ENCODE peak calls at places on chromosome 19, in eight cellular contexts. E is cardiac muscle cell, W is astrocyte, U is neuronal stem cell, D is pancreas, C is lung, B is heart left ventricle, H is fibroblast of lung. L is an unnamed sample.
A peak's percentile ranks its signal among the peaks of the same experiment; 100 is the strongest.

GRCh38 chr19:31141301-31141700 is 207.9 kb downstream of the TSHZ3 start:
- DNase-seq in E (no peak), W (peak; percentile 23), U (no peak), D (no peak), C (no peak), B (no peak), H (peak; percentile 49), L (no peak)

GRCh38 chr19:17536957-17537356 is 18.5 kb upstream of the COLGALT1 start:
- DNase-seq in E (no peak), W (no peak), U (no peak), D (no peak), C (no peak), B (no peak), H (no peak), L (no peak)

GRCh38 chr19:56301152-56301551 is 13.5 kb downstream of the ZSCAN5A start:
- DNase-seq in E (peak; percentile 29), W (no peak), U (no peak), D (no peak), C (no peak), B (no peak), H (no peak), L (no peak)

GRCh38 chr19:28793391-28794168 is 419.4 kb downstream of the UQCRFS1 start:
- DNase-seq in E (no peak), W (no peak), U (peak; percentile 6), D (no peak), C (no peak), B (no peak), H (no peak), L (no peak)

GRCh38 chr19:30391052-30391451 is 18.9 kb downstream of the ZNF536 start:
- DNase-seq in E (no peak), W (no peak), U (no peak), D (no peak), C (no peak), B (no peak), H (no peak), L (no peak)

GRCh38 chr19:14375582-14376291 is 5.5 kb upstream of the ADGRE5 start:
- DNase-seq in E (peak; percentile 19), W (no peak), U (no peak), D (no peak), C (no peak), B (peak; percentile 72), H (no peak), L (no peak)

GRCh38 chr19:17915940-17916593 is 16.7 kb upstream of the CCDC124 start:
- DNase-seq in E (no peak), W (no peak), U (no peak), D (no peak), C (no peak), B (no peak), H (no peak), L (no peak)

GRCh38 chr19:49512970-49513745 is 697 bp downstream of the FCGRT start:
- DNase-seq in E (no peak), W (no peak), U (peak; percentile 53), D (peak; percentile 64), C (no peak), B (peak; percentile 62), H (no peak), L (no peak)

GRCh38 chr19:49513746-49514118 is 1.3 kb downstream of the FCGRT start:
- DNase-seq in E (no peak), W (no peak), U (no peak), D (no peak), C (no peak), B (no peak), H (no peak), L (no peak)

GRCh38 chr19:14412436-14413071 is 6.6 kb downstream of the DDX39A start:
- DNase-seq in E (no peak), W (no peak), U (no peak), D (no peak), C (no peak), B (no peak), H (no peak), L (no peak)

GRCh38 chr19:13537454-13537853 is 31.2 kb upstream of the CACNA1A start:
- DNase-seq in E (no peak), W (no peak), U (no peak), D (no peak), C (no peak), B (no peak), H (no peak), L (no peak)

GRCh38 chr19:14113762-14114414 is 3.7 kb downstream of the PRKACA start:
- DNase-seq in E (no peak), W (no peak), U (no peak), D (peak; percentile 74), C (peak; percentile 46), B (no peak), H (no peak), L (no peak)

GRCh38 chr19:2782357-2782935 is 627 bp downstream of the SGTA start:
- DNase-seq in E (peak; percentile 5), W (no peak), U (peak; percentile 14), D (no peak), C (no peak), B (no peak), H (no peak), L (no peak)
- H3K4me1 ChIP-seq in E (peaks cover 18% of the 10 kb centered on the region), W (peaks cover 18% of the 10 kb centered on the region), U (peaks cover 11% of the 10 kb centered on the region), D (peaks cover 21% of the 10 kb centered on the region), C (peaks cover 15% of the 10 kb centered on the region), B (peaks cover 69% of the 10 kb centered on the region), H (peaks cover 8% of the 10 kb centered on the region), L (no peaks in the 10 kb centered on the region)

GRCh38 chr19:1225451-1226226 is 12.2 kb downstream of the CBARP start:
- DNase-seq in E (no peak), W (no peak), U (no peak), D (no peak), C (no peak), B (no peak), H (no peak), L (no peak)
- H3K36me3 ChIP-seq in E (peaks cover 20% of the 10 kb centered on the region), W (no peaks in the 10 kb centered on the region), U (peaks cover 22% of the 10 kb centered on the region), D (peaks cover 5% of the 10 kb centered on the region), C (peaks cover 66% of the 10 kb centered on the region), B (peaks cover 72% of the 10 kb centered on the region), H (peaks cover 39% of the 10 kb centered on the region), L (peaks cover 38% of the 10 kb centered on the region)

DNA sequence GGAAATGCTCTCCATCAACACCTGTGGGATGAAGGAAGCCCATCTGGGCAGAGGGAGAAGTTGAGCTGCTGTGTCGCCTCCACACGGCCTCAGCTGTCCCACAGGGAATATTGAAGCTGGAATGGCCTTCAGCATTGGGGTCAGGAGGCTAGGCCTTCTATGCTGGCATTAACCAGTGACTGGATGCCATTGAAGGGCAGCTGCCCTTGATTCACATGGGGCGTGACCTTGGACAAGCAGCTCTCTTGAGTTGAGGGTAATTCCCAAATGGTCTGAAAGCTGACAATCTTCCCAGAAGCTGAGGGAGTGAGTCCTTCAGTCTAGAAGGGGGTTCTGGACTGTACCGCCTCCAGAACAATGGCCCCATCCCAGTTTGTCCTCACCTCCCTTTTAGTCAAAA is 6.7 kb downstream of the BCL3 start:
- DNase-seq in E (no peak), W (no peak), U (no peak), D (no peak), C (no peak), B (no peak), H (no peak), L (no peak)
- H3K4me1 ChIP-seq in E (peaks cover 15% of the 10 kb centered on the region), W (peaks cover 59% of the 10 kb centered on the region), U (peaks cover 29% of the 10 kb centered on the region), D (peaks cover 21% of the 10 kb centered on the region), C (peaks cover 41% of the 10 kb centered on the region), B (peaks cover 78% of the 10 kb centered on the region), H (peaks cover 63% of the 10 kb centered on the region), L (peaks cover 6% of the 10 kb centered on the region)

GRCh38 chr19:10640361-10640760 is 13.8 kb upstream of the ILF3 start:
- DNase-seq in E (no peak), W (no peak), U (no peak), D (no peak), C (no peak), B (no peak), H (no peak), L (no peak)
- H3K36me3 ChIP-seq in E (peaks cover 33% of the 10 kb centered on the region), W (peaks cover 27% of the 10 kb centered on the region), U (peaks cover 38% of the 10 kb centered on the region), D (peaks cover 10% of the 10 kb centered on the region), C (peaks cover 54% of the 10 kb centered on the region), B (peaks cover 68% of the 10 kb centered on the region), H (peaks cover 31% of the 10 kb centered on the region), L (peaks cover 33% of the 10 kb centered on the region)

DNA sequence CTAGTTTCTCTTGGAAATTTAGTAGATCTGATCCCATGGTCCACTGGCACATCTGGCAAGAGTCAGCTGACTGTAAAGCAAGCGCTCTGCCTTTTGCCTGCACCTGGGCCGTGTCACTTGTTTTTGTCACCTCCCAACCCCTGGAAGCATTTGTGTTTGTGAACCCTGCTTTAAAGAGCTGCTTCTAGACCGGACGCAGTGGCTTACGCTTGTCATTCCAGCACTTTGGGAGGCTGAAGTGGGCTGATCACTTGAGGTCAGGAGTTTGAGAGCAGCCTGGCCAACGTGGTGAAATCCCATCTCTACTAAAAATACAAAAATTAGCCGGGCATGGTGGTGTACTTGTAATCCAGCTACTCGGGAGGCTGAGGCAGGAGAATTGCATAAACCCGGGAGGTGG is 2.1 kb downstream of the CLPP start:
- DNase-seq in E (no peak), W (no peak), U (no peak), D (no peak), C (peak; percentile 53), B (no peak), H (no peak), L (no peak)
- H3K4me1 ChIP-seq in E (no peaks in the 10 kb centered on the region), W (peaks cover 4% of the 10 kb centered on the region), U (peaks cover 5% of the 10 kb centered on the region), D (no peaks in the 10 kb centered on the region), C (peaks cover 4% of the 10 kb centered on the region), B (peaks cover 12% of the 10 kb centered on the region), H (peaks cover 2% of the 10 kb centered on the region), L (no peaks in the 10 kb centered on the region)

GRCh38 chr19:47729799-47730520 is 15.4 kb upstream of the NOP53 start:
- DNase-seq in E (peak; percentile 72), W (no peak), U (no peak), D (peak; percentile 94), C (peak; percentile 91), B (peak; percentile 88), H (peak; percentile 46), L (no peak)

GRCh38 chr19:47726467-47726866 is 13.2 kb downstream of the EHD2 start:
- DNase-seq in E (peak; percentile 78), W (peak; percentile 79), U (no peak), D (no peak), C (peak; percentile 62), B (no peak), H (peak; percentile 83), L (no peak)

GRCh38 chr19:47729468-47729798 is 15.9 kb upstream of the NOP53 start:
- DNase-seq in E (peak; percentile 90), W (peak; percentile 88), U (no peak), D (peak; percentile 88), C (peak; percentile 87), B (peak; percentile 73), H (peak; percentile 92), L (no peak)

GRCh38 chr19:47723573-47723923 is 10.3 kb downstream of the EHD2 start:
- DNase-seq in E (peak; percentile 92), W (peak; percentile 92), U (no peak), D (peak; percentile 74), C (peak; percentile 80), B (no peak), H (peak; percentile 93), L (no peak)

DNA sequence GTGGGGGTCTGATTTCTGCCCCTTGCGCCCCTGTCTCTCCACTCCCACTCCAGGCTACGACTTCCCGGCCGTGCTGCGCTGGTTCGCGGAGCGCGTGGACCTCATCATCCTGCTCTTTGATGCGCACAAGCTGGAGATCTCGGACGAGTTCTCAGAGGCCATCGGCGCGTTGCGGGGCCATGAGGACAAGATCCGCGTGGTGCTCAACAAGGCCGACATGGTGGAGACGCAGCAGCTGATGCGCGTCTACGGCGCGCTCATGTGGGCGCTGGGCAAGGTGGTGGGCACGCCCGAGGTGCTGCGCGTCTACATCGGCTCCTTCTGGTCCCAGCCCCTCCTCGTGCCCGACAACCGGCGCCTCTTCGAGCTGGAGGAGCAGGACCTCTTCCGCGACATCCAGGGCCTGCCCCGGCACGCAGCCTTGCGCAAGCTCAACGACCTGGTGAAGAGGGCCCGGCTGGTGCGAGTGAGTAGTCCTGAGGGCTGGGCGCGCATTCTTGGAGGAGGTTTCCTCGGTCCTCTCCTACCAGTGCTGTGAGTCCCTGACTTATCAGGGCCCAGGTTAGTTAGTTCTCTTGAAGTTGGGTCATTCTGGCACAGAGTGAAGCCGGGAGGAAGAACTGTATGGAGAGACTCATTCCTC is 12.7 kb downstream of the EHD2 start:
- DNase-seq in E (no peak), W (no peak), U (no peak), D (no peak), C (peak; percentile 91), B (no peak), H (no peak), L (no peak)
- H3K36me3 ChIP-seq in E (no peaks in the 10 kb centered on the region), W (peaks cover 16% of the 10 kb centered on the region), U (peaks cover 2% of the 10 kb centered on the region), D (no peaks in the 10 kb centered on the region), C (peaks cover 18% of the 10 kb centered on the region), B (peaks cover 24% of the 10 kb centered on the region), H (peaks cover 41% of the 10 kb centered on the region), L (no peaks in the 10 kb centered on the region)

L was measured in iPS DF 6.9.